ENCODE peak calls at places on chromosomes 6 and 20, in four cellular contexts. J, E, Z and B are unnamed samples.

GRCh38 chr20:25063981-25064380 is 6.0 kb upstream of the ACSS1 start:
- DNase-seq in J (no peak), E (no peak), Z (no peak), B (peak)

GRCh38 chr6:37759221-37760154 is 60.0 kb upstream of the ZFAND3 start:
- DNase-seq in J (no peak), E (no peak), Z (no peak), B (no peak)

GRCh38 chr6:15148356-15149058 is 97.4 kb upstream of the JARID2 start:
- DNase-seq in J (peak), E (peak), Z (peak), B (peak)

GRCh38 chr20:18223399-18223798 is 64.9 kb upstream of the ZNF133 start:
- DNase-seq in J (peak), E (peak), Z (no peak), B (no peak)

GRCh38 chr6:79170915-79171314 is 63.6 kb downstream of the HMGN3 start:
- DNase-seq in J (no peak), E (peak), Z (peak), B (no peak)

GRCh38 chr20:10352934-10353866 is 80.8 kb downstream of the MKKS start:
- DNase-seq in J (no peak), E (no peak), Z (peak), B (no peak)

GRCh38 chr20:50110141-50111047 is 2.6 kb downstream of the UBE2V1 start:
- DNase-seq in J (no peak), E (peak), Z (peak), B (no peak)

GRCh38 chr6:72425003-72425681 is 196.7 kb upstream of the KCNQ5 start:
- DNase-seq in J (no peak), E (peak), Z (peak), B (no peak)

GRCh38 chr6:47478233-47479155 is 905 bp downstream of the CD2AP start:
- DNase-seq in J (peak), E (peak), Z (peak), B (no peak)

GRCh38 chr6:131001945-131002661 is 60.9 kb downstream of the EPB41L2 start:
- DNase-seq in J (no peak), E (no peak), Z (peak), B (no peak)

GRCh38 chr6:3956054-3956453 is 106.9 kb downstream of the FAM50B start:
- DNase-seq in J (no peak), E (peak), Z (no peak), B (no peak)

GRCh38 chr6:17283074-17283473 is 1.9 kb downstream of the RBM24 start:
- DNase-seq in J (no peak), E (no peak), Z (no peak), B (no peak)

GRCh38 chr6:17280138-17280537 is 1.0 kb upstream of the RBM24 start:
- DNase-seq in J (no peak), E (no peak), Z (no peak), B (no peak)

GRCh38 chr6:17280552-17281090 is 540 bp upstream of the RBM24 start:
- DNase-seq in J (peak), E (no peak), Z (peak), B (peak)

GRCh38 chr6:17281497-17282481 is 628 bp downstream of the RBM24 start:
- DNase-seq in J (peak), E (no peak), Z (peak), B (peak)

DNA sequence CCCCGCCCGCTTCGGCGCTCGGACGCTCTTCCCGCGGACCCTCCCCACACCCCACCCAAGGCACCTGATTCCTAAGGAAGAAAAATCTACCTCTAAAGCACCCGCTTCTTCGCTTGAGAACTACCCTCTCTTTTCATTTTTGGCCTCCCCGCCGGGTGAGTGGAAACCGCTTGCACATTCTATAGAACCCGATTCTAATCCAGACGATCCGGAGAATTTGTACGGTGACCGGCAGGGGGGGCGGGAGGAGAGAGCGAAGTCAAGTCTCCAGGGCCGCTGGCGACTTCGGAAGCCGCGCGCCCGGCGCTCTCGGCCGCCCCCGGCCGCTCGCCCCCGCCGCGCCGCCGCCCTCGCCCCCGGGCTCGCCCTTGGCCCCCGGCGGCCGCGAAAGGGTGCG is at the start of gene RBM24:
- DNase-seq in J (peak), E (peak), Z (peak), B (peak)
- TF ChIP-seq CTCF in J (peak), E (peak), Z (peak), B (no peak)

DNA sequence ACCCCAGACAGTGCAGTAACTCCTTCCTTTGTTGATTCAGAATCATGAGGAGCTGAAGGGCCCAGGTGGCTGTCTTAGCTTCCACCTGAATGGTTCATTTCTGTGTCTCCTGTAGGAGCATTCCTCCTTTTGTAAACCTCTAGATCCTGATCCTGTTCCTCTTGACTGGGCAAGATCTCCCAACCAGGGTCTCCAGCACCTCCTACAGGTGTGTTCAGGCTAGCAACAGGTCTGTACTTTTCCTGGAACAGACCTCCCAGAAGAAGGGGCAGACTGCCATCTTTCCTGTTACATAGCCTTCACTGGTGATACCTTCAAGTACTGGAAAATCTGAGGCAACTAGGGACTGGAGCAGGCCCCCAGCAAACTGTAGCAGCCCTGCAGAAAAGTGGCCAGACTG is 35.2 kb downstream of the HLA-B start:
- DNase-seq in J (peak), E (peak), Z (no peak), B (no peak)
- TF ChIP-seq CTCF in J (peak), E (no peak), Z (no peak), B (no peak)

GRCh38 chr20:46455729-46456128 is 49.3 kb upstream of the ELMO2 start:
- DNase-seq in J (no peak), E (no peak), Z (no peak), B (no peak)
- TF ChIP-seq CTCF in J (no peak), E (no peak), Z (no peak), B (no peak)

GRCh38 chr20:46348972-46349741 is 40.9 kb upstream of the CDH22 start:
- DNase-seq in J (peak), E (peak), Z (no peak), B (peak)
- TF ChIP-seq CTCF in J (peak), E (peak), Z (peak), B (peak)

DNA sequence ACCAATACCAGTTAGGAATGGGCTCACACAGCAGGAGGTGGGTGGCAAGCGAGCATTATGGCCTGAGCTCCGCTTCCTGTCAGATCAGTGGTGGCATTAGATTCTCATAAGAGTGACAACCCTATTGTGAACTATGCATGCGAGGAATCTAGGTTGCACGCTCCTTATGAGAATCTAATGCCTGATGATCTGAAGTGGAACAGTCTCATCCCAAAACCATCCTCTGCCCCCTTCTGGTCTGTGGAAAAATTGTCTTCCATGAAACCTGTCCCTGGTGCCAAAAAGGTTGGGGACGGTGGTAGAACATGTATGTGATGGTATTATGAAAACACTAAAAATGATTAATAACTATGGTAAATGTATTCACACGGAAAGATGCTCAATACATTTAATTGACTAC is 99.7 kb upstream of the HIVEP1 start:
- DNase-seq in J (no peak), E (peak), Z (no peak), B (no peak)
- TF ChIP-seq CTCF in J (peak), E (peak), Z (peak), B (no peak)

GRCh38 chr6:45986746-45987274 is 28.9 kb downstream of the CLIC5 start:
- DNase-seq in J (no peak), E (no peak), Z (no peak), B (no peak)

GRCh38 chr6:45988635-45989034 is 27.0 kb downstream of the CLIC5 start:
- DNase-seq in J (peak), E (no peak), Z (no peak), B (no peak)

GRCh38 chr6:45987866-45988265 is 27.8 kb downstream of the CLIC5 start:
- DNase-seq in J (no peak), E (no peak), Z (no peak), B (no peak)

GRCh38 chr6:45990162-45990561 is 25.5 kb downstream of the CLIC5 start:
- DNase-seq in J (no peak), E (no peak), Z (no peak), B (no peak)

GRCh38 chr6:45991189-45991588 is 24.5 kb downstream of the CLIC5 start:
- DNase-seq in J (peak), E (no peak), Z (no peak), B (no peak)
- TF ChIP-seq CTCF in J (peak), E (peak), Z (no peak), B (peak)

GRCh38 chr6:158799051-158799792 is 19.9 kb downstream of the EZR start:
- DNase-seq in J (peak), E (peak), Z (peak), B (no peak)
- TF ChIP-seq CTCF in J (no peak), E (peak), Z (no peak), B (no peak)

DNA sequence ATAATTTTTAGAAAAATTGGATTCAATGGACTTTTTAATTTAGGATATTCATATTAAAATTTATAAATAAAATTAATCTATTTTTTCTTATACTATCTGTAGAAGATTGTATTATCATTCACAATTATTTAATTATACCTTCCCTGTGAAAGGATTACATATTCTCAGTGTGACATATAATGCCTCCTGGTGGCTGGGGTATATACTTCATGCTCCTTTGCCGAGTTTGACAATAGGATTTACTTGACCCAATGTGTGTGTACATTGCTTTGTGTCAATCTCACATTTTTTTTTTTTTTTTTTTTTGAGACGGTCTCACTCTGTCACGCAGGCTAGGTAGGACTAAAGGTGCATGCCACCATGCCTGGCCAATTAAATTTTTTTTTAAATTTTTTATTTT is 230.0 kb upstream of the CHD6 start:
- DNase-seq in J (no peak), E (peak), Z (no peak), B (no peak)
- TF ChIP-seq CTCF in J (peak), E (peak), Z (no peak), B (no peak)

DNA sequence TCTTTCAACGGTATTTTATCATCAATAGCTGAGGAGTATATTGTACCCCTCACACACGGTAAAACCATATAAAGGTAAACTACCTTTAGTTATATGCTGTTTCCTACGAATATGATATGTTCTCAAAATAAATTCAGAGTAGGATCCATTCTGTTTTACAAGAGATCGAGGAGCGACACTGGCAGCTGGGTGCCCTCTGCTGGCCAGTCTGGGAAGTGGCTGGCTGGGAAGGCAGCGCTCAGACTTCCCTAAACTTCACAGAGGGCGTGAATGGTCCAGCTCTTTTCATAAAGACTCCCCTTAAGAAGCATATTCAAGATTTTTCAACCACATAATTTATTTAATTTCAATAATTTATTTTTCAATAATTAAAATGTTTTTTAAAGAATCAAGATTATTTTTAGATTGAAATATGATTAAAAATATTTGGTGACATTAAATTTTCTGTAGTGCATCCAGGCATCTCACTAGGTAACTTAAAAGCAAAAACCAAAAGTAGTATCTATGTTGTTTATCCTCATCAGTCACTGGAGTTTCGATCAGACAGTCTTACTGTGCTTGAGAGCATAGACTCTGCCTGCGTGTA is 187.5 kb upstream of the PDE10A start:
- DNase-seq in J (peak), E (peak), Z (peak), B (peak)
- TF ChIP-seq CTCF in J (peak), E (peak), Z (peak), B (peak)